ENCODE peak calls at places on chromosomes 1 and 21, in eight cellular contexts. R is breast epithelium, U is GM12878, N is sigmoid colon, I is suprapubic skin, A is spleen, D is H1, E is transverse colon. F is an unnamed sample.
A peak's percentile ranks its signal among the peaks of the same experiment; 100 is the strongest.

GRCh38 chr1:175857756-175858155 is 114.4 kb upstream of the TNR start:
- DNase-seq in R (no peak), U (no peak), N (no peak), I (no peak), A (no peak), D (no peak), E (no peak), F (no peak)

GRCh38 chr1:201630582-201630981 is 91.7 kb downstream of the NAV1 start:
- DNase-seq in R (no peak), U (no peak), N (no peak), I (no peak), A (no peak), D (no peak), E (no peak), F (no peak)

GRCh38 chr1:9324246-9325096 is 31.8 kb downstream of the SPSB1 start:
- DNase-seq in R (no peak), U (no peak), N (no peak), I (no peak), A (no peak), D (no peak), E (no peak), F (no peak)

GRCh38 chr21:45041351-45041805 is 33.0 kb upstream of the ADARB1 start:
- DNase-seq in R (peak; percentile 68), U (no peak), N (peak; percentile 94), I (peak; percentile 94), A (peak; percentile 76), D (no peak), E (peak; percentile 61), F (peak; percentile 50)

GRCh38 chr1:19384772-19385187 is 72.7 kb downstream of the SLC66A1 start:
- DNase-seq in R (no peak), U (no peak), N (no peak), I (no peak), A (no peak), D (no peak), E (peak; percentile 41), F (peak; percentile 33)

GRCh38 chr1:210687582-210688279 is 359.0 kb downstream of the HHAT start:
- DNase-seq in R (no peak), U (no peak), N (no peak), I (no peak), A (no peak), D (no peak), E (no peak), F (no peak)

GRCh38 chr1:45329445-45329844 is 2.8 kb downstream of the HPDL start:
- DNase-seq in R (no peak), U (no peak), N (no peak), I (no peak), A (no peak), D (peak; percentile 46), E (no peak), F (no peak)

GRCh38 chr1:212962509-212962908 is 12.2 kb downstream of the VASH2 start:
- DNase-seq in R (no peak), U (no peak), N (no peak), I (no peak), A (no peak), D (no peak), E (no peak), F (no peak)

DNA sequence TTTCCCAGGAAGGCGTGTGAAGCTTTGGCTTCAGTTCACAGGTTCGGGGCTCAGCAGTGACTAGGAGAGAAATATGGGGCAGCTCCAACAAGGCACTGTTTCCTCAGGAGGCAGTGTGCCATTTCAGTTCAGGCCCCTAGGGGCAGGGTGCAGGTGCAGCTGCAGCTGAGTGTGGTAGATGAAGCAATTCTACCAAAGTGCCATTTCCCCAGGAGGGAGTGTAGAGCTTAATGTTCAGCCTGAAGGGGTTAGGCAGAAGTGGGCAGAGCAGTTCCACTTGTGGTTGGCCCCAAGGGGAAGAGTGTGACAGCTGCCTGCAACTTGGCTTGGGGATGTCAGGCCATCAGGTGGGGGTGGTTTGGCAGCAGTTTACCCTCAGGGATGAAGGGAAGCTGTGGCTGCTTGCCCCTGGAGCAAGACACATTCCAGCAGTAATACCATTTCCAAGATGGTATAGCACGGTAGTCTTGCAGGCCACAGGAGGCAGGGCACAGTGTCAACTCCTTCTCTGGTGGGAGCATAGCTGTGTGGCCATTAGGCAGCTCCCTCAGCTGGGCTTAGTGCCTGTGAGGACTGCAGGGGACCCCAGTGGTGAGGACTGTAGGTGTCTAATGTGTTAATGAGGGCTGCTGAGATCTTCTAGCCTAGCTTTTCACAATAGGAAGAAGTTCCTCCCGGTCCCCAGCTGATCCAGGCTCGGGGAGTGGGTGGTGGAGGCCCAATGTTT is 34.7 kb downstream of the RGSL1 start:
- DNase-seq in R (no peak), U (peak; percentile 30), N (no peak), I (no peak), A (peak; percentile 80), D (peak; percentile 19), E (no peak), F (no peak)
- TF ChIP-seq CTCF in R (no peak), U (peak; percentile 76), N (no peak), I (peak; percentile 24), A (peak; percentile 66), D (peak; percentile 87), E (no peak), F (no peak)

GRCh38 chr1:16233431-16233830 is 3.6 kb downstream of the CPLANE2 start:
- DNase-seq in R (no peak), U (no peak), N (no peak), I (no peak), A (peak; percentile 72), D (no peak), E (no peak), F (no peak)

GRCh38 chr1:16235347-16235746 is 1.6 kb downstream of the CPLANE2 start:
- DNase-seq in R (no peak), U (no peak), N (no peak), I (no peak), A (no peak), D (no peak), E (no peak), F (no peak)

GRCh38 chr1:16236091-16236494 is 890 bp downstream of the CPLANE2 start:
- DNase-seq in R (no peak), U (peak; percentile 38), N (peak; percentile 67), I (no peak), A (no peak), D (no peak), E (peak; percentile 63), F (peak; percentile 65)

GRCh38 chr1:16237343-16237830 is 404 bp upstream of the CPLANE2 start:
- DNase-seq in R (no peak), U (no peak), N (peak; percentile 42), I (no peak), A (no peak), D (no peak), E (no peak), F (no peak)

DNA sequence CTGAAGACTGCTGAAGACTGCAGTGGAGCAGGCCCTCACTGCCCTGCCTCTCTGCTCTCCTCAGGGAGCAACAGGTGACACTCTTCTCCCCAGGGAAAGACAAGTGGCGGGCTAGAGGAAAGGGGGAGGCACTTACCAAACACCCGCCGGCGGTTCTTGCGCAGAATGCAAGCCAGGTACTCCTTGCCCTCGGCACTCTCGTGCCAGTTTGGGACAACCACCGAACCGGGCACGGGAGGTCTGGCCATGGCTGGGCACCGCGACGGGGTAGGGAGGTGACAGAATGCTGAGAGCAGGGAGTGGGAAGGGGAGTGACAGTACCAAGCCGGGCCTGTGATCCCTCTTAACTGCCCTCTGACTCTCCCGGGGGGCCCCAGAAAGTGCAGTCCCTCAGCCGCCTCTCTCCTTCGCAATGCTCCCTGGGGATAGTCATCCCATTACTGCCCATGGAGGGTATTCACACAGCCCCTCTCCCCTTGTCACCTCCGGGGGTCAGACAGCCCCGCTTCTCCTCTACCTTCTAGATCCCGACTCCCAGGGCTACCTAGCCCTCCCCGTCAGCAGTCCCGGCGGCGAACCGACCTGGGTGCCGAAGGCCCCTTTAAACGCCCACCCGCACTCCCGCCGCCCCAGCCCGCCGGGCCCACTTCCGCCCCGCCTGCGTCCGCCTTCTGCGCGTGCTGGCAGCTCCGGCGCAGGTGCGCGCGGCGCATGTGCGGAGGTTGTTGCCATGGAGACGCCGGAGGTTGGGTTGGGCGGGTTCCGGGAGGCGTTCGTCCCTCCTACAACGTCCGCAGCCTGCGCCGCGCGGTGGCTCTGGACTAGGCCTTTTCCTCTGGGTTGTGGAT is at the start of gene CPLANE2:
- DNase-seq in R (peak; percentile 96), U (peak; percentile 76), N (peak; percentile 97), I (peak; percentile 97), A (peak; percentile 99), D (peak; percentile 73), E (peak; percentile 98), F (peak; percentile 98)
- TF ChIP-seq POLR2A in R (peak; percentile 44), U (peak; percentile 67), N (no peak), I (peak; percentile 32), A (no peak), D (peak; percentile 20), E (peak; percentile 75), F (no peak)

GRCh38 chr1:42956739-42957138 is 1.9 kb downstream of the SLC2A1 start:
- DNase-seq in R (no peak), U (no peak), N (no peak), I (no peak), A (no peak), D (no peak), E (no peak), F (no peak)

GRCh38 chr1:42957229-42957879 is 1.3 kb downstream of the SLC2A1 start:
- DNase-seq in R (no peak), U (no peak), N (no peak), I (no peak), A (peak; percentile 78), D (no peak), E (peak; percentile 67), F (no peak)

GRCh38 chr1:42953182-42954180 is 5.2 kb downstream of the SLC2A1 start:
- DNase-seq in R (no peak), U (no peak), N (no peak), I (no peak), A (no peak), D (no peak), E (no peak), F (no peak)

GRCh38 chr1:42957880-42958487 is 684 bp downstream of the SLC2A1 start:
- DNase-seq in R (peak; percentile 67), U (no peak), N (peak; percentile 77), I (no peak), A (peak; percentile 91), D (no peak), E (peak; percentile 62), F (peak; percentile 46)

DNA sequence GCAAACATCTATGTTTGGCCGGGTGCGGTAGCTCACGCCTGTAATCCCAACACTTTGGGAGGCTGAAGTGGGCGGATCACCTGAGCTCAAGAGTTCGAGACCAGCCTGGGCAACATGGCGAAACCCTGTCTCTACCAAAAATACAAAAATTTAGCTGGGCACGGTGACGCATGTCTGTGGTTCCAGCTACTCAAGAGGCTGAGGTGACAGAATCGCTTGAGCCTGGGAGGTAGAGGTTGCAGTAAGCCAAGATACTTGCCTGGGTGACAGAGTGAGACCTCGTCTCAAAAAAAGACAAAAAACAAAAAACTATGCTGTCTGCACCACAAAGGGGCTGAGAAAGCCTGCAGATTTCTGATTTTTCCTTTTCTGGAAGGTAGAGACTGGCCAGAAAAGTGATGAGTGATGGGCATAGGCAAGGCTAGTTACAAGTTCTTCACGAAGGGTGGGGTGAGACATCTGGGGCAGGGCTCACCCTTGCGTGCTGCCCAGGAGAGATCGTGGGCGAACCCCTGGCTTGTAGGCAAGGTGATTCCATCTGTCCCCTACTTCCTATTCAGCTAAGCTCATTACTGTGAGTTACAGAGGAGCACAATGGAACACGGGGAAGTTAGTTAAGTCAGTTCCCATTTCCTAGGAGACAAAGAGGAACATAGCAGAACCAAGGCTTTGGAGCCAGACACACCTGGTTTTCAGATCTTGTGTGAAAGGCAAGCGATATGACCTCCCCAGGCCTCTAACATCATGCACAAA is 3.2 kb downstream of the SLC2A1 start:
- DNase-seq in R (no peak), U (no peak), N (no peak), I (no peak), A (no peak), D (no peak), E (no peak), F (no peak)
- TF ChIP-seq POLR2AphosphoS5 in R (no peak), U (no peak), N (no peak), I (no peak), A (no peak), D (no peak), E (no peak), F (no peak)

GRCh38 chr1:198203434-198203833 is 46.6 kb downstream of the NEK7 start:
- DNase-seq in R (no peak), U (no peak), N (no peak), I (no peak), A (no peak), D (no peak), E (no peak), F (no peak)

GRCh38 chr1:198211696-198212095 is 54.9 kb downstream of the NEK7 start:
- DNase-seq in R (no peak), U (no peak), N (no peak), I (no peak), A (no peak), D (no peak), E (no peak), F (no peak)

GRCh38 chr1:198205021-198205684 is 48.4 kb downstream of the NEK7 start:
- DNase-seq in R (no peak), U (no peak), N (no peak), I (no peak), A (no peak), D (no peak), E (no peak), F (no peak)

GRCh38 chr1:198201956-198202784 is 45.4 kb downstream of the NEK7 start:
- DNase-seq in R (no peak), U (peak; percentile 37), N (no peak), I (no peak), A (no peak), D (no peak), E (no peak), F (no peak)

DNA sequence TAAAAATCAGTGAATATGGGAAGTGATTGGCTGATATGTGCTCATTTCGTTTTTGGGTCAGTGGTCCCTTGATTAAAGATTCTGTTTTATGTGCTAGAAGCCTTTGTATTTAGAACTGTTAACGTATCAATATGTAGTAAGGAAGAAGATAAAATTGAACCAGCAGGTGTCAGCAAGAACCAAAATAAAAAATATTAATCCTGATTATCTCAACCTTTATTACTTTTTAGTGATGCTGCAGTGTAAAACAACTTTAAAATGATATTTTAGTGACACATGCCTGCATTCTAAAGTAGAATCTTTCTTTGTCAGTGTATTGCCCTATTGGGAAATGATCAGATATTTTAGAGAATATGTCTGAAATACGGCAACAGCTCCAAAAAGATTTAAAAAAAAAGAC is 49.5 kb downstream of the NEK7 start:
- DNase-seq in R (no peak), U (no peak), N (no peak), I (no peak), A (no peak), D (no peak), E (no peak), F (no peak)
- TF ChIP-seq CTCF in R (no peak), U (no peak), N (no peak), I (no peak), A (no peak), D (no peak), E (no peak), F (no peak)

F was measured in stomach.